ENCODE peak calls at places on chromosomes 4 and X, in five cellular contexts. One of them, this sample, is unnamed.

GRCh38 chr4:47271296-47271695 is 192.2 kb downstream of the COMMD8 start:
- DNase-seq in heart right ventricle: no peak
- DNase-seq in substantia nigra: no peak
- DNase-seq in effector memory CD4-positive, alpha-beta T cell: no peak
- DNase-seq in PC-9: no peak
- DNase-seq in this sample: no peak

GRCh38 chr4:141761926-141762325 is 125.5 kb downstream of the IL15 start:
- DNase-seq in PC-9: no peak
- DNase-seq in heart right ventricle: no peak
- DNase-seq in effector memory CD4-positive, alpha-beta T cell: no peak
- DNase-seq in substantia nigra: no peak
- DNase-seq in this sample: no peak

GRCh38 chrX:46953597-46953996 is 41.4 kb downstream of the JADE3 start:
- DNase-seq in effector memory CD4-positive, alpha-beta T cell: no peak
- DNase-seq in PC-9: no peak
- DNase-seq in substantia nigra: no peak
- DNase-seq in heart right ventricle: peak
- DNase-seq in this sample: no peak

GRCh38 chr4:44583393-44583792 is 68.0 kb downstream of the YIPF7 start:
- DNase-seq in substantia nigra: no peak
- DNase-seq in effector memory CD4-positive, alpha-beta T cell: no peak
- DNase-seq in PC-9: no peak
- DNase-seq in heart right ventricle: no peak
- DNase-seq in this sample: no peak

GRCh38 chr4:186078977-186079697 is 10.2 kb downstream of the TLR3 start:
- DNase-seq in effector memory CD4-positive, alpha-beta T cell: no peak
- DNase-seq in substantia nigra: no peak
- DNase-seq in heart right ventricle: no peak
- DNase-seq in PC-9: peak
- DNase-seq in this sample: no peak

GRCh38 chrX:49116076-49116475 is 7.5 kb downstream of the GPKOW start:
- DNase-seq in heart right ventricle: no peak
- DNase-seq in PC-9: no peak
- DNase-seq in substantia nigra: no peak
- DNase-seq in effector memory CD4-positive, alpha-beta T cell: no peak
- DNase-seq in this sample: no peak

GRCh38 chrX:73478961-73479360 is 32.1 kb downstream of the CDX4 start:
- DNase-seq in substantia nigra: no peak
- DNase-seq in PC-9: no peak
- DNase-seq in effector memory CD4-positive, alpha-beta T cell: no peak
- DNase-seq in heart right ventricle: no peak
- DNase-seq in this sample: no peak

GRCh38 chr4:121380448-121381147 is at the start of gene QRFPR:
- DNase-seq in PC-9: no peak
- DNase-seq in effector memory CD4-positive, alpha-beta T cell: no peak
- DNase-seq in substantia nigra: no peak
- DNase-seq in heart right ventricle: peak
- DNase-seq in this sample: no peak

GRCh38 chr4:80425701-80426100 is 90.2 kb downstream of the CFAP299 start:
- DNase-seq in effector memory CD4-positive, alpha-beta T cell: no peak
- DNase-seq in substantia nigra: no peak
- DNase-seq in PC-9: no peak
- DNase-seq in heart right ventricle: no peak
- DNase-seq in this sample: no peak

GRCh38 chr4:139083533-139084424 is 68.2 kb downstream of the NOCT start:
- DNase-seq in substantia nigra: peak
- DNase-seq in effector memory CD4-positive, alpha-beta T cell: peak
- DNase-seq in PC-9: peak
- DNase-seq in heart right ventricle: peak
- DNase-seq in this sample: no peak

GRCh38 chrX:68249904-68250303 is 183.4 kb downstream of the OPHN1 start:
- DNase-seq in PC-9: no peak
- DNase-seq in effector memory CD4-positive, alpha-beta T cell: no peak
- DNase-seq in heart right ventricle: no peak
- DNase-seq in substantia nigra: no peak
- DNase-seq in this sample: no peak

GRCh38 chr4:169909897-169910296 is 116.3 kb downstream of the MFAP3L start:
- DNase-seq in effector memory CD4-positive, alpha-beta T cell: no peak
- DNase-seq in heart right ventricle: no peak
- DNase-seq in PC-9: no peak
- DNase-seq in substantia nigra: no peak
- DNase-seq in this sample: no peak

DNA sequence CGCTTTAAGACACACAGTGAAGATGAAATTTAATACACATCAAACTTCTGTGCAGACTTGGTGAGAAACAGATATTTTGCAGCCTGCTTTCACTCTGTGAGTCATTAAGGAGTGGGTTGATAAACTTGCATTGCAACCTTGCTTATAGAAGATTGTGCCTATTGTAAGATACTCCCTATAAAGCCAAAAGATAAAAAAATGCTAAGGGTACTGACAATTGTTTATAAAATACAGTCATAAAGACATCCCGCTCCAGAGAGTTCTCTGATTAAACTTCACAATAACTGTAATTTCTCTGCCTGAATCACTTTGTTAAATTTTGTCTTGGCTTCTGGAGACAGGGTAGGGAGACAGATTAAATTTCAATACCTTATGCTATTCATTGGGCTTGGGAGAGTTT is 49.1 kb downstream of the GALNT7 start:
- DNase-seq in PC-9: no peak
- DNase-seq in heart right ventricle: no peak
- DNase-seq in effector memory CD4-positive, alpha-beta T cell: no peak
- DNase-seq in substantia nigra: no peak
- DNase-seq in this sample: no peak
- H3K27ac ChIP-seq in PC-9: peak
- H3K27ac ChIP-seq in heart right ventricle: no peak
- H3K27ac ChIP-seq in effector memory CD4-positive, alpha-beta T cell: no peak
- H3K27ac ChIP-seq in substantia nigra: no peak
- H3K27ac ChIP-seq in this sample: peak

DNA sequence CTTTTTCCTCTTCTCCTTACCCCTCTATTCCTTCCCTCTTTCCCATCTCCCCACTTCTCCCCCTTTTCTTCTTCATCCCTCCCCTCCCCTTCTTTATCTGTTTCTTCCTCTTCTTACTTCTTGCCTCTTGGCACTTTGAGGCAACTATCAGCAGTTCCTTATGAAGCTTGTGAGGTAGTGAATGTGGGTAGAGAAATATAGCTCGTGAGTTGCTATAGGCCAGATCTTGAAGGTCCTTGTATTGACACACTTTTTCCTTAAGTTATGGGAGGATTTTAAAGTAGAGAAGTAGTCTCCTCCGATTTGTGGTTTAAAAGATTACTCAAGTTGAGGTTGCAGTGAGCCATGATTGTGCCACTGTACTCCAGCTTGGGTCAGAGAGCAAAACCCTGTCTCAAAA is 3.4 kb upstream of the RRAGB start:
- DNase-seq in heart right ventricle: no peak
- DNase-seq in effector memory CD4-positive, alpha-beta T cell: no peak
- DNase-seq in PC-9: no peak
- DNase-seq in substantia nigra: no peak
- DNase-seq in this sample: no peak
- H3K27ac ChIP-seq in heart right ventricle: no peak
- H3K27ac ChIP-seq in effector memory CD4-positive, alpha-beta T cell: no peak
- H3K27ac ChIP-seq in PC-9: no peak
- H3K27ac ChIP-seq in substantia nigra: no peak
- H3K27ac ChIP-seq in this sample: no peak

GRCh38 chr4:3291411-3291968 is 1.3 kb upstream of the RGS12 start:
- DNase-seq in heart right ventricle: no peak
- DNase-seq in PC-9: peak
- DNase-seq in substantia nigra: no peak
- DNase-seq in effector memory CD4-positive, alpha-beta T cell: no peak
- DNase-seq in this sample: no peak
- H3K27ac ChIP-seq in heart right ventricle: peak
- H3K27ac ChIP-seq in PC-9: peak
- H3K27ac ChIP-seq in substantia nigra: peak
- H3K27ac ChIP-seq in effector memory CD4-positive, alpha-beta T cell: no peak
- H3K27ac ChIP-seq in this sample: no peak

DNA sequence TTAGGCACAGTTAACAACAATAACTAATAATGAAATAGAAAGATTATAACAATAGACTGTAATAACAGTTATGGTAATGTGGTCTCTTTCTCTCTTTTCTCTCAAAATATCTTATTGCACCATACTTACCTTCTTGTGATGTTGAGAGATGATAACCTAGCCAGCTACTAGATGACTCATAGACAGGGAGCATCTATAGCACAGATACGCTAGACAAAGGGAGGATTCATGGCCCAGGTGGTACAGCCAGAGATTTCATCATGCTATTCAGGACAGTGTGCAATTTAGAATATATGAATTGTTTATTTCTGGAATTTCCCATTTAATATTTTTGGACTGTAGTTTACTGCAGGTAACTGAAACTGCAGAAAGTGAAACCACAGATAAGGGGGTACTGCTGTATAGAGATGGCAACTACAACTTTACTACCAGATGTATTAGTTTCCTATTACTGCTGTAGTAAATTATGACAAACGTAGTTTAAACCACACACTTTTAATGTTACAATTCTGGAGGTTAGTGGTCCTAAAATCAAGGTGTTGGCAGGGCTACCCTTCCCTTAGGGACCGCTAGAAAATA is 41.8 kb upstream of the MAGED1 start:
- DNase-seq in effector memory CD4-positive, alpha-beta T cell: no peak
- DNase-seq in substantia nigra: no peak
- DNase-seq in heart right ventricle: no peak
- DNase-seq in PC-9: no peak
- DNase-seq in this sample: no peak
- H3K27ac ChIP-seq in effector memory CD4-positive, alpha-beta T cell: no peak
- H3K27ac ChIP-seq in substantia nigra: no peak
- H3K27ac ChIP-seq in heart right ventricle: no peak
- H3K27ac ChIP-seq in PC-9: no peak
- H3K27ac ChIP-seq in this sample: no peak

This sample was measured in SK-N-MC.